ENCODE peak calls at places on chromosome 22, in four cellular contexts. U, Q, P and N are unnamed samples.

GRCh38 chr22:23834830-23835772 is 3.7 kb downstream of the DERL3 start:
- DNase-seq in U (no peak), Q (peak), P (peak), N (no peak)

GRCh38 chr22:33350391-33350955 is 292.3 kb upstream of the SYN3 start:
- DNase-seq in U (no peak), Q (no peak), P (no peak), N (no peak)

GRCh38 chr22:37182101-37182948 is 5.7 kb downstream of the C1QTNF6 start:
- DNase-seq in U (no peak), Q (no peak), P (no peak), N (no peak)

GRCh38 chr22:38067771-38068360 is 10.7 kb downstream of the PICK1 start:
- DNase-seq in U (no peak), Q (no peak), P (no peak), N (no peak)

GRCh38 chr22:49300951-49301397 is 526.7 kb downstream of the BRD1 start:
- DNase-seq in U (no peak), Q (no peak), P (no peak), N (no peak)

GRCh38 chr22:31206896-31207687 is 5.0 kb upstream of the LIMK2 start:
- DNase-seq in U (no peak), Q (no peak), P (peak), N (no peak)

GRCh38 chr22:25930710-25931353 is 188.8 kb downstream of the MYO18B start:
- DNase-seq in U (no peak), Q (peak), P (no peak), N (no peak)

GRCh38 chr22:38718414-38718813 is 12.7 kb downstream of the GTPBP1 start:
- DNase-seq in U (peak), Q (peak), P (peak), N (peak)

GRCh38 chr22:48499456-48500425 is 1327.9 kb downstream of the BRD1 start:
- DNase-seq in U (no peak), Q (no peak), P (no peak), N (no peak)

GRCh38 chr22:33706100-33706499 is 214.2 kb downstream of the LARGE1 start:
- DNase-seq in U (no peak), Q (no peak), P (no peak), N (no peak)

GRCh38 chr22:37276771-37277170 is 5.5 kb upstream of the CYTH4 start:
- DNase-seq in U (peak), Q (no peak), P (no peak), N (no peak)

GRCh38 chr22:23686416-23687024 is 4.3 kb upstream of the RGL4 start:
- DNase-seq in U (no peak), Q (no peak), P (peak), N (no peak)

GRCh38 chr22:40593460-40594273 is 42.9 kb downstream of the MRTFA start:
- DNase-seq in U (no peak), Q (no peak), P (no peak), N (no peak)

GRCh38 chr22:27456696-27457503 is 344.7 kb downstream of the MN1 start:
- DNase-seq in U (peak), Q (no peak), P (no peak), N (peak)

GRCh38 chr22:17565986-17566687 is 2.8 kb downstream of the SLC25A18 start:
- DNase-seq in U (no peak), Q (no peak), P (no peak), N (no peak)

GRCh38 chr22:21022507-21022906 is 7.5 kb downstream of the P2RX6 start:
- DNase-seq in U (no peak), Q (no peak), P (no peak), N (no peak)

GRCh38 chr22:48576333-48577013 is 1251.2 kb downstream of the BRD1 start:
- DNase-seq in U (no peak), Q (no peak), P (no peak), N (peak)

GRCh38 chr22:21643533-21644357 is 1.6 kb downstream of the SDF2L1 start:
- DNase-seq in U (no peak), Q (no peak), P (no peak), N (no peak)

GRCh38 chr22:36773935-36774334 is 2.0 kb downstream of the IFT27 start:
- DNase-seq in U (peak), Q (peak), P (no peak), N (peak)

GRCh38 chr22:29152045-29152380 is 53.7 kb upstream of the EMID1 start:
- DNase-seq in U (no peak), Q (no peak), P (no peak), N (no peak)

GRCh38 chr22:33438273-33438672 is 380.1 kb upstream of the SYN3 start:
- DNase-seq in U (peak), Q (no peak), P (no peak), N (peak)

GRCh38 chr22:43085658-43086606 is 3.3 kb downstream of the TTLL1 start:
- DNase-seq in U (no peak), Q (no peak), P (no peak), N (no peak)
- TF ChIP-seq CTCF in U (no peak), Q (no peak), P (no peak), N (no peak)

GRCh38 chr22:19766235-19766505 is 5.6 kb downstream of the TBX1 start:
- DNase-seq in U (no peak), Q (no peak), P (no peak), N (no peak)
- H3K4me3 ChIP-seq in U (no peak), Q (no peak), P (no peak), N (no peak)

GRCh38 chr22:44719586-44720368 is 17.8 kb downstream of the PRR5 start:
- DNase-seq in U (no peak), Q (peak), P (no peak), N (no peak)

GRCh38 chr22:44718418-44718817 is 16.4 kb downstream of the PRR5 start:
- DNase-seq in U (no peak), Q (no peak), P (no peak), N (no peak)

GRCh38 chr22:44723801-44724200 is 21.8 kb downstream of the PRR5 start:
- DNase-seq in U (peak), Q (no peak), P (no peak), N (no peak)

GRCh38 chr22:44722611-44723010 is 20.6 kb downstream of the PRR5 start:
- DNase-seq in U (no peak), Q (no peak), P (no peak), N (no peak)

GRCh38 chr22:44721206-44721605 is 19.2 kb downstream of the PRR5 start:
- DNase-seq in U (no peak), Q (no peak), P (no peak), N (no peak)
- TF ChIP-seq CTCF in U (no peak), Q (no peak), P (no peak), N (no peak)

GRCh38 chr22:35539487-35539886 is 1.1 kb upstream of the RASD2 start:
- DNase-seq in U (no peak), Q (no peak), P (no peak), N (no peak)
- H3K4me3 ChIP-seq in U (no peak), Q (no peak), P (peak), N (peak)